ENCODE peak calls at places on chromosome 1, in nine cellular contexts. One of them, this sample, is unnamed.

GRCh38 chr1:109354940-109355339 is 42.8 kb downstream of the SORT1 start:
- DNase-seq in CD8-positive, alpha-beta T cell: no peak
- DNase-seq in cardiac muscle cell: no peak
- DNase-seq in ovary: no peak
- DNase-seq in lung: no peak
- DNase-seq in HCT116: no peak
- DNase-seq in adrenal gland: no peak
- DNase-seq in cardiac fibroblast: no peak
- DNase-seq in GM12865: no peak
- DNase-seq in this sample: no peak

GRCh38 chr1:40788561-40789341 is 5.2 kb downstream of the KCNQ4 start:
- DNase-seq in CD8-positive, alpha-beta T cell: no peak
- DNase-seq in cardiac muscle cell: no peak
- DNase-seq in ovary: no peak
- DNase-seq in lung: no peak
- DNase-seq in HCT116: no peak
- DNase-seq in adrenal gland: no peak
- DNase-seq in cardiac fibroblast: no peak
- DNase-seq in GM12865: no peak
- DNase-seq in this sample: no peak

GRCh38 chr1:168135982-168136708 is 585 bp downstream of the GPR161 start:
- DNase-seq in CD8-positive, alpha-beta T cell: no peak
- DNase-seq in cardiac muscle cell: peak
- DNase-seq in ovary: peak
- DNase-seq in lung: no peak
- DNase-seq in HCT116: no peak
- DNase-seq in adrenal gland: peak
- DNase-seq in cardiac fibroblast: peak
- DNase-seq in GM12865: no peak
- DNase-seq in this sample: no peak

GRCh38 chr1:36605942-36606690 is 123.4 kb upstream of the CSF3R start:
- DNase-seq in CD8-positive, alpha-beta T cell: no peak
- DNase-seq in cardiac muscle cell: no peak
- DNase-seq in ovary: no peak
- DNase-seq in lung: no peak
- DNase-seq in HCT116: no peak
- DNase-seq in adrenal gland: no peak
- DNase-seq in cardiac fibroblast: no peak
- DNase-seq in GM12865: no peak
- DNase-seq in this sample: no peak

GRCh38 chr1:180228648-180229482 is 1.2 kb upstream of the LHX4 start:
- DNase-seq in CD8-positive, alpha-beta T cell: no peak
- DNase-seq in cardiac muscle cell: no peak
- DNase-seq in ovary: no peak
- DNase-seq in lung: no peak
- DNase-seq in HCT116: no peak
- DNase-seq in adrenal gland: no peak
- DNase-seq in cardiac fibroblast: no peak
- DNase-seq in GM12865: peak
- DNase-seq in this sample: no peak

GRCh38 chr1:226510453-226510852 is 38.1 kb upstream of the STUM start:
- DNase-seq in CD8-positive, alpha-beta T cell: no peak
- DNase-seq in cardiac muscle cell: peak
- DNase-seq in ovary: no peak
- DNase-seq in lung: no peak
- DNase-seq in HCT116: no peak
- DNase-seq in adrenal gland: no peak
- DNase-seq in cardiac fibroblast: peak
- DNase-seq in GM12865: no peak
- DNase-seq in this sample: peak

GRCh38 chr1:171258429-171258828 is 10.1 kb downstream of the FMO1 start:
- DNase-seq in CD8-positive, alpha-beta T cell: no peak
- DNase-seq in cardiac muscle cell: no peak
- DNase-seq in ovary: peak
- DNase-seq in lung: no peak
- DNase-seq in HCT116: no peak
- DNase-seq in adrenal gland: peak
- DNase-seq in cardiac fibroblast: no peak
- DNase-seq in GM12865: no peak
- DNase-seq in this sample: no peak

GRCh38 chr1:67570473-67571143 is 114.4 kb upstream of the GADD45A start:
- DNase-seq in CD8-positive, alpha-beta T cell: no peak
- DNase-seq in cardiac muscle cell: peak
- DNase-seq in ovary: no peak
- DNase-seq in lung: no peak
- DNase-seq in HCT116: no peak
- DNase-seq in adrenal gland: no peak
- DNase-seq in cardiac fibroblast: peak
- DNase-seq in GM12865: no peak
- DNase-seq in this sample: peak

GRCh38 chr1:225911207-225912130 is 12.6 kb downstream of the PYCR2 start:
- DNase-seq in CD8-positive, alpha-beta T cell: peak
- DNase-seq in cardiac muscle cell: peak
- DNase-seq in ovary: peak
- DNase-seq in lung: peak
- DNase-seq in HCT116: peak
- DNase-seq in adrenal gland: peak
- DNase-seq in cardiac fibroblast: peak
- DNase-seq in GM12865: peak
- DNase-seq in this sample: no peak

GRCh38 chr1:17195731-17196130 is 9.2 kb upstream of the PADI1 start:
- DNase-seq in CD8-positive, alpha-beta T cell: no peak
- DNase-seq in cardiac muscle cell: no peak
- DNase-seq in ovary: no peak
- DNase-seq in lung: no peak
- DNase-seq in HCT116: no peak
- DNase-seq in adrenal gland: no peak
- DNase-seq in cardiac fibroblast: no peak
- DNase-seq in GM12865: no peak
- DNase-seq in this sample: no peak

GRCh38 chr1:17027403-17027802 is 15.7 kb upstream of the ATP13A2 start:
- DNase-seq in CD8-positive, alpha-beta T cell: no peak
- DNase-seq in cardiac muscle cell: no peak
- DNase-seq in ovary: no peak
- DNase-seq in lung: peak
- DNase-seq in HCT116: no peak
- DNase-seq in adrenal gland: no peak
- DNase-seq in cardiac fibroblast: no peak
- DNase-seq in GM12865: no peak
- DNase-seq in this sample: no peak

GRCh38 chr1:242449211-242449610 is 75.3 kb downstream of the PLD5 start:
- DNase-seq in CD8-positive, alpha-beta T cell: no peak
- DNase-seq in cardiac muscle cell: no peak
- DNase-seq in ovary: no peak
- DNase-seq in lung: no peak
- DNase-seq in HCT116: no peak
- DNase-seq in adrenal gland: no peak
- DNase-seq in cardiac fibroblast: no peak
- DNase-seq in GM12865: no peak
- DNase-seq in this sample: no peak

GRCh38 chr1:154276797-154277196 is 4.4 kb downstream of the HAX1 start:
- DNase-seq in CD8-positive, alpha-beta T cell: no peak
- DNase-seq in cardiac muscle cell: peak
- DNase-seq in ovary: no peak
- DNase-seq in lung: no peak
- DNase-seq in HCT116: no peak
- DNase-seq in adrenal gland: no peak
- DNase-seq in cardiac fibroblast: no peak
- DNase-seq in GM12865: peak
- DNase-seq in this sample: no peak

GRCh38 chr1:221015159-221015558 is 135.9 kb downstream of the HLX start:
- DNase-seq in CD8-positive, alpha-beta T cell: no peak
- DNase-seq in cardiac muscle cell: no peak
- DNase-seq in ovary: no peak
- DNase-seq in lung: no peak
- DNase-seq in HCT116: no peak
- DNase-seq in adrenal gland: no peak
- DNase-seq in cardiac fibroblast: no peak
- DNase-seq in GM12865: no peak
- DNase-seq in this sample: no peak

GRCh38 chr1:161061419-161061818 is 8.3 kb downstream of the ARHGAP30 start:
- DNase-seq in CD8-positive, alpha-beta T cell: no peak
- DNase-seq in cardiac muscle cell: no peak
- DNase-seq in ovary: no peak
- DNase-seq in lung: no peak
- DNase-seq in HCT116: no peak
- DNase-seq in adrenal gland: no peak
- DNase-seq in cardiac fibroblast: no peak
- DNase-seq in GM12865: no peak
- DNase-seq in this sample: no peak

DNA sequence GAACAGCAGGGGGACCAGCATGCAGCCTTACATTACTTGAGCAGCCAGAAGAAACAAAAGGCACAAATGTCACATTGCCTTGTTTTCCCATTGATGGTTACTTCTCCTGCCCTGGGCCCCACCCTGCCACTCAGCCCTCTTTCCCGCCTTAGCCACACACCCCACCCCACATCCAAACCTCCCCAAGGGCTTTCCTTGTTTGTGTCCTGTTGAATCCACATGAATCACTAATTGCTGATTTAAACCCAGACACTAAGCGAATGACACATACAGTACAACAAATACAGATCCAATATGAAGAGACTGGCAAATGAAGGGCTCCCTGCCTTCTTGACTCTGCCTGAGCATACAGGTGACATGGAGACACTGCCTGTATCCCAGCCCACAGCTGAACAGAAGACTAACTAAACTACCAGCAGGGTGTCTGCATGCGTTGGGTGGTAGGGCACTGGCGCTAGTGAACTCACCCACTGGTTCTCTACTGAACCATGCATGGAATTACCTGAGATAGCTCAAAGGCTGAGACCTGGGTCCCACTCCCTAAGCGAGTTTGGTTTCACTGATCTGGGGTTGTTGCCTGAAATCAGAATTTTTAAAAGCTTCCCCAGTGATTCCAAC is 3.1 kb downstream of the IGSF3 start:
- DNase-seq in CD8-positive, alpha-beta T cell: no peak
- DNase-seq in cardiac muscle cell: no peak
- DNase-seq in ovary: no peak
- DNase-seq in lung: no peak
- DNase-seq in HCT116: no peak
- DNase-seq in adrenal gland: no peak
- DNase-seq in cardiac fibroblast: no peak
- DNase-seq in GM12865: no peak
- DNase-seq in this sample: no peak
- H3K4me3 ChIP-seq in CD8-positive, alpha-beta T cell: no peak
- H3K4me3 ChIP-seq in cardiac muscle cell: no peak
- H3K4me3 ChIP-seq in ovary: no peak
- H3K4me3 ChIP-seq in lung: no peak
- H3K4me3 ChIP-seq in HCT116: no peak
- H3K4me3 ChIP-seq in adrenal gland: no peak
- H3K4me3 ChIP-seq in cardiac fibroblast: no peak
- H3K4me3 ChIP-seq in GM12865: no peak
- H3K4me3 ChIP-seq in this sample: no peak

DNA sequence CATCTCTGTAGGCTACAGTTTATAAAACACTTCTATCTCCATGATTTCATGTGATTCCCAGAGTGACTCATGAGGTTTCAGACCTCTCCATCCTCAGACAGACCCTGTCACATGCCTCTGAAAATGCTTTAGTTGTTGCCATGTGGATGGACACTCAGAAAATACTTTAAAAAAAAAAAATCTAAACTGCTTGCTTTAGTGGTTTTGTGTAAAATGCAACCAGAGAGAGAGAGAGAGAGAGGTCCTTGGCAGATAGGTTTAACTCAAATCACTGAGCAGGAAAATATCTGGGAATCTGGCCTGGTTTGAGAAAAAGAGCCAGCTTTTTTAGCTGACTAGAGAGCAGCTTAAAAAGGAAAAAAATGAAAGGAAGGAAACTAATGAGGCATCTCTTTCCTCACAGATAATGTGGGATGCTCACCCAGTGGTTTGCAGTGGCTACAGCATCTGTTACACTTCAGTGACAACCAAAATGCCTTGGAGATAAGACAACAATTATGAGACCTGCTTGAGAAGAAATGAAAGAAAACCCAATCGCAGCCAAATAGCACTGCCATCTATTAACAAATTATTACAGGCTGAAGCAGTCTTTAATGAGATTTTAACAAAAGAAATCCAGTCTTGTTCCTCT is 54.6 kb upstream of the SYT14 start:
- DNase-seq in CD8-positive, alpha-beta T cell: no peak
- DNase-seq in cardiac muscle cell: peak
- DNase-seq in ovary: no peak
- DNase-seq in lung: no peak
- DNase-seq in HCT116: no peak
- DNase-seq in adrenal gland: no peak
- DNase-seq in cardiac fibroblast: peak
- DNase-seq in GM12865: no peak
- DNase-seq in this sample: no peak
- TF ChIP-seq CTCF in CD8-positive, alpha-beta T cell: no peak
- TF ChIP-seq CTCF in cardiac muscle cell: peak
- TF ChIP-seq CTCF in ovary: no peak
- TF ChIP-seq CTCF in lung: no peak
- TF ChIP-seq CTCF in HCT116: no peak
- TF ChIP-seq CTCF in adrenal gland: no peak
- TF ChIP-seq CTCF in cardiac fibroblast: peak
- TF ChIP-seq CTCF in GM12865: no peak
- TF ChIP-seq CTCF in this sample: no peak

DNA sequence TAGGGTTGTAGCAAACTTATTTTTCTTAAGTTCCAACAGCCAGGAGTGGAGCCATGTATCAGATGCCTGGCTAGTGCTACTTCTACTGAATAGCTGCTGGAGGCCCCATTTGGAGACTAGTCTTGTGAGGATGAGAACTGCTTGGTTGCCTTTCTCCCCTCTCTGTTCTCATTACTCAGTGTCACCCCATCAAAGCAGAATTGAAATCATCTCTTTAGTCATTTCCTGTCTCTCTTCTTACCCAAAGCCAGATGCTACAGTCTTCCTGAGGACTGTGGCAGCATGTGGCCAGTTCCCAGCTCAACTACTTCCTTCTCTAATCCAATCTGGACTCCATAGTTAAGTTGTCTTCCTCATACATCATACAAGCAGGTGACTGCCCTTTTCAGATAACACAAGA is 197.5 kb downstream of the BRINP2 start:
- DNase-seq in CD8-positive, alpha-beta T cell: no peak
- DNase-seq in cardiac muscle cell: no peak
- DNase-seq in ovary: no peak
- DNase-seq in lung: no peak
- DNase-seq in HCT116: no peak
- DNase-seq in adrenal gland: no peak
- DNase-seq in cardiac fibroblast: peak
- DNase-seq in GM12865: peak
- DNase-seq in this sample: peak
- H3K4me3 ChIP-seq in CD8-positive, alpha-beta T cell: no peak
- H3K4me3 ChIP-seq in cardiac muscle cell: no peak
- H3K4me3 ChIP-seq in ovary: no peak
- H3K4me3 ChIP-seq in lung: no peak
- H3K4me3 ChIP-seq in HCT116: no peak
- H3K4me3 ChIP-seq in adrenal gland: no peak
- H3K4me3 ChIP-seq in cardiac fibroblast: no peak
- H3K4me3 ChIP-seq in GM12865: no peak
- H3K4me3 ChIP-seq in this sample: no peak

DNA sequence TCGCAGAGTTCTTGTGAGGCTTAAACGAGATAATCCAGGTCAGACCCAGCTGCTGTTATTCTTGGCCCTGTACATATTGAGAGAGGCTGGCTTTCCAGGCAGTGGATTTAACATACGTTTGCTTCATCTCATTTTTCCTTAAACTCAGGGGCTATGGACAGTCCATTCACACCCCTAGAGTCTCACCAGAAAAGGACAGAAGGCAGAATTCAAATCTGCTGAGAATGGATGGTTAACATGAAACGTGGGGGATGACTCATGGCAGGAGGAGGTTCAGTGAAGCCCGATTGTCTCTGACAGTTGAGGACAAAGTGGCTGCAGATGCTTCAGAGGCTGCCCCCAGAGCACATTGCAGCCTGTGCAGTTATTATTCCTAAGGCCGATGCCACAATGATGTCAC is 39.4 kb downstream of the TGFB2 start:
- DNase-seq in CD8-positive, alpha-beta T cell: no peak
- DNase-seq in cardiac muscle cell: peak
- DNase-seq in ovary: no peak
- DNase-seq in lung: no peak
- DNase-seq in HCT116: no peak
- DNase-seq in adrenal gland: no peak
- DNase-seq in cardiac fibroblast: peak
- DNase-seq in GM12865: no peak
- DNase-seq in this sample: peak
- TF ChIP-seq CTCF in CD8-positive, alpha-beta T cell: no peak
- TF ChIP-seq CTCF in cardiac muscle cell: no peak
- TF ChIP-seq CTCF in ovary: no peak
- TF ChIP-seq CTCF in lung: no peak
- TF ChIP-seq CTCF in HCT116: no peak
- TF ChIP-seq CTCF in adrenal gland: no peak
- TF ChIP-seq CTCF in cardiac fibroblast: no peak
- TF ChIP-seq CTCF in GM12865: no peak
- TF ChIP-seq CTCF in this sample: no peak

This sample was measured in HFF-Myc.